ENCODE peak calls at places on chromosomes 5 and 9, in five cellular contexts. Q is OCI-M1; G is stimulated activated CD8-positive, alpha-beta memory T cell treated with anti-CD3 and anti-CD28 coated beads, Interleukin-15, amount 100 ng/mL, for 4 hours; N is posterior cingulate gyrus; O is naive thymus-derived CD8-positive, alpha-beta T cell. B is an unnamed sample.

GRCh38 chr5:152246401-152246800 is 158.7 kb downstream of the NMUR2 start:
- DNase-seq in G (no peak), O (no peak), N (no peak), Q (peak; percentile 51), B (no peak)

GRCh38 chr9:76552751-76553150 is 93.8 kb downstream of the GCNT1 start:
- DNase-seq in O (no peak), N (no peak), G (no peak), Q (no peak), B (no peak)

GRCh38 chr5:9562101-9562500 is 16.2 kb upstream of the SEMA5A start:
- DNase-seq in G (no peak), N (no peak), Q (no peak), O (no peak), B (no peak)

GRCh38 chr5:67035098-67035740 is 161.4 kb downstream of the CD180 start:
- DNase-seq in Q (no peak), O (no peak), N (no peak), G (no peak), B (no peak)

GRCh38 chr9:104025945-104026344 is 68.2 kb upstream of the SMC2 start:
- DNase-seq in O (no peak), Q (no peak), G (no peak), N (no peak), B (no peak)

GRCh38 chr5:76291305-76292077 is 111.6 kb upstream of the IQGAP2 start:
- DNase-seq in N (no peak), Q (no peak), G (no peak), O (no peak), B (no peak)

GRCh38 chr5:93598141-93598996 is 15.3 kb downstream of the NR2F1 start:
- DNase-seq in N (no peak), Q (no peak), G (no peak), O (no peak), B (no peak)

GRCh38 chr9:137764981-137765380 is 112.6 kb upstream of the CACNA1B start:
- DNase-seq in G (no peak), Q (no peak), O (no peak), N (no peak), B (no peak)

GRCh38 chr9:90062982-90063381 is 458.2 kb downstream of the GADD45G start:
- DNase-seq in N (no peak), G (no peak), O (no peak), Q (no peak), B (no peak)

GRCh38 chr5:41291323-41291722 is 78.0 kb upstream of the C6 start:
- DNase-seq in G (no peak), O (no peak), Q (no peak), N (no peak), B (no peak)

GRCh38 chr5:126138475-126139005 is 284.7 kb upstream of the GRAMD2B start:
- DNase-seq in G (no peak), Q (no peak), N (no peak), O (no peak), B (no peak)

GRCh38 chr9:1460143-1460769 is 410.1 kb downstream of the DMRT2 start:
- DNase-seq in O (no peak), G (no peak), Q (peak; percentile 59), N (no peak), B (no peak)

GRCh38 chr5:40046792-40047191 is 622.0 kb upstream of the DAB2 start:
- DNase-seq in N (no peak), O (no peak), G (no peak), Q (no peak), B (no peak)

GRCh38 chr9:18114559-18114958 is 359.4 kb upstream of the ADAMTSL1 start:
- DNase-seq in Q (no peak), O (no peak), G (no peak), N (no peak), B (no peak)

GRCh38 chr5:144028644-144029043 is 141.8 kb downstream of the YIPF5 start:
- DNase-seq in G (no peak), Q (no peak), N (no peak), O (no peak), B (no peak)

GRCh38 chr5:113474100-113474700 is 14.1 kb downstream of the MCC start:
- DNase-seq in Q (peak; percentile 36), O (no peak), G (no peak), N (no peak), B (no peak)

GRCh38 chr9:86792136-86792535 is 155.2 kb downstream of the GAS1 start:
- DNase-seq in G (no peak), N (no peak), O (no peak), Q (no peak), B (no peak)

GRCh38 chr9:36504154-36504550 is 68.5 kb upstream of the MELK start:
- DNase-seq in G (no peak), N (peak; percentile 22), O (peak; percentile 22), Q (no peak), B (no peak)

GRCh38 chr5:179194201-179194910 is 134.2 kb downstream of the ZNF354C start:
- DNase-seq in O (no peak), Q (no peak), G (no peak), N (no peak), B (no peak)

GRCh38 chr5:166354277-166354676 is 1937.2 kb upstream of the WWC1 start:
- DNase-seq in O (no peak), N (no peak), G (no peak), Q (no peak), B (no peak)

GRCh38 chr9:69981686-69982450 is 61.8 kb upstream of the MAMDC2 start:
- DNase-seq in N (no peak), O (no peak), G (no peak), Q (no peak), B (no peak)

GRCh38 chr5:74272019-74272775 is 368.3 kb downstream of the ENC1 start:
- DNase-seq in Q (no peak), O (no peak), N (no peak), G (no peak), B (no peak)

GRCh38 chr5:145510324-145510723 is 324.8 kb downstream of the PRELID2 start:
- DNase-seq in G (no peak), O (no peak), N (no peak), Q (peak; percentile 15), B (no peak)

GRCh38 chr5:131671994-131672655 is 37.1 kb upstream of the RAPGEF6 start:
- DNase-seq in O (no peak), G (no peak), N (no peak), Q (peak; percentile 54), B (no peak)

GRCh38 chr5:107949688-107950341 is 279.1 kb upstream of the EFNA5 start:
- DNase-seq in Q (peak; percentile 85), N (no peak), G (no peak), O (no peak), B (no peak)

GRCh38 chr5:166845044-166845443 is 1446.4 kb upstream of the WWC1 start:
- DNase-seq in G (no peak), N (no peak), Q (peak; percentile 17), O (no peak), B (no peak)

GRCh38 chr5:107875834-107876233 is 205.1 kb upstream of the EFNA5 start:
- DNase-seq in O (no peak), G (no peak), Q (no peak), N (no peak), B (no peak)

GRCh38 chr5:37837101-37838032 is 2.5 kb downstream of the GDNF start:
- DNase-seq in Q (peak; percentile 45), G (no peak), N (peak; percentile 62), O (no peak), B (no peak)

GRCh38 chr5:38847549-38848341 is 1.9 kb downstream of the OSMR start:
- DNase-seq in G (no peak), N (no peak), Q (no peak), O (no peak), B (no peak)

GRCh38 chr9:107999890-108000289 is 510.3 kb upstream of the KLF4 start:
- DNase-seq in G (no peak), O (no peak), Q (no peak), N (no peak), B (no peak)

GRCh38 chr5:160083501-160083900 is 35.7 kb downstream of the PWWP2A start:
- DNase-seq in Q (no peak), O (no peak), N (no peak), G (no peak), B (no peak)

GRCh38 chr9:36245906-36246305 is 12.3 kb downstream of the GNE start:
- DNase-seq in Q (no peak), O (no peak), G (no peak), N (no peak), B (no peak)

GRCh38 chr5:137199966-137200365 is 299.2 kb downstream of the SPOCK1 start:
- DNase-seq in N (no peak), O (no peak), G (no peak), Q (no peak), B (no peak)

GRCh38 chr5:123810253-123810652 is 298.3 kb downstream of the CSNK1G3 start:
- DNase-seq in G (no peak), Q (no peak), N (no peak), O (no peak), B (no peak)

GRCh38 chr9:37911271-37911681 is 7.3 kb upstream of the SLC25A51 start:
- DNase-seq in N (no peak), G (no peak), O (no peak), Q (no peak), B (no peak)

GRCh38 chr9:131620764-131621520 is 75.6 kb downstream of the PRRT1B start:
- DNase-seq in N (no peak), Q (no peak), G (no peak), O (no peak), B (no peak)

B was measured in esophagus squamous epithelium.